ENCODE peak calls at places on chromosomes 1 and 21, in five cellular contexts. M is GM13976, Z is lower leg skin, A is glutamatergic neuron, N is suprapubic skin. W is an unnamed sample.

GRCh38 chr21:37423103-37423502 is 56.5 kb downstream of the DYRK1A start:
- DNase-seq in M (no peak), N (no peak), Z (no peak), A (no peak), W (no peak)

GRCh38 chr1:168752171-168752570 is 23.2 kb upstream of the DPT start:
- DNase-seq in N (no peak), Z (no peak), M (no peak), A (no peak), W (no peak)

GRCh38 chr1:15489052-15489736 is 13.3 kb downstream of the CELA2B start:
- DNase-seq in N (no peak), M (no peak), A (peak; percentile 85), Z (no peak), W (no peak)

GRCh38 chr1:6459850-6460265 is 6.1 kb downstream of the TNFRSF25 start:
- DNase-seq in N (no peak), Z (no peak), A (no peak), M (no peak), W (no peak)

GRCh38 chr1:12434174-12434573 is 183.8 kb downstream of the DHRS3 start:
- DNase-seq in N (no peak), A (no peak), M (no peak), Z (no peak), W (no peak)

GRCh38 chr21:15130751-15131150 is 66.0 kb upstream of the NRIP1 start:
- DNase-seq in N (no peak), M (no peak), A (no peak), Z (no peak), W (no peak)

GRCh38 chr1:229141701-229142377 is 129.1 kb upstream of the RAB4A start:
- DNase-seq in M (no peak), N (no peak), Z (no peak), A (no peak), W (no peak)

GRCh38 chr1:22751124-22751531 is 40.5 kb downstream of the EPHB2 start:
- DNase-seq in A (no peak), Z (no peak), N (no peak), M (no peak), W (no peak)

GRCh38 chr1:246114369-246114768 is 392.7 kb downstream of the SMYD3 start:
- DNase-seq in N (no peak), A (no peak), M (no peak), Z (no peak), W (no peak)

DNA sequence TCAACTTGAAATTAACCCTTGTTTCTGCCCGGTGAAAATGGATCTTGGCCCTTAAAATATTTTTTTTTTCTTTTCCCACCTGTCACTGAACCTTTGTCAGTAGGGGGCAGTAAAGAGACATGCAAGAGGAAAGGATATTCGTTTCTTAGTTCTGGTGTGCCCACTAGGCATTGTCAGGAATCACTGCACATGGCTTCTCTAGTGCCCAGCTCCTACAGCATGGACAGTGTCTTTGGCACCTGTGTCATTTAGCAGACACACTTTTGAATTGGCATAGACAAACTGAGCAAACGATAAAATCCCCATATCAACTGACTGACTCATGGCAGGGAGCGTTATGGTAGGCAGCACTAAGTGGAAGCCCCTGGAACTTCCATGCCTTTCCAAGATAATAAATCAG is 1048.1 kb downstream of the BRINP3 start:
- DNase-seq in M (peak; percentile 17), A (no peak), Z (no peak), N (no peak), W (no peak)
- TF ChIP-seq CTCF in M (peak; percentile 38), A (peak; percentile 83), Z (no peak), N (no peak), W (peak; percentile 72)

DNA sequence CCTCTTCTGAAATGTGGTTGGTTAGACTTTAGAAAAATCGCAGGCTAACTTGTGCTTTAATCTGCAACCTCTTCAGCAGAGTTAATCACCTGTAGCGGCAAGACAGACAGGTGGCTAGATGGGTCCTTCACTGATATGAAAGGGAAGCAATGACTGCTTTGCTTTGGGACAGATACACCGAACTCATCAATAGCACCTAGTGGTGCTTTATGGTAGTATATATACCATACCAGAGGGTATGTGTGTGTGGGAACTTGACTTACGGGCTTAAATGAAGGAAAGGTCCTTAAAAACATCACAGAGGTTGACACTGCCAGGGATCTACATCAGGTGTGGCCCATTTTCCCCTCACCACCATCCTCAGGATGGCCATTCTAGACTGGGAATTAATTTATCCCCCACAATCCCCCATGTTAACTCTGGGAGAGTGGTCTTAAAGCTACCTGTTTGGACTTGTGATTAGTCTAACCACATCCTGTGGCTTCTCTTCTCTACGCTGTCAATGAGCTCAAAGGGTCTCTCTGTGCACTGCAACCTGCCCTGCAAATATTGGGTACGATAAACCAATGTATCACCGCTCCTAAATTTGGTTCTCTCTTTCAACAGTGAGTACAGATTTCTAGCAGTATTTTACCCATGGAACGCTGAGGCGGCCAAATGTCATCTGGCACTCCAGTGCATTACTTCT is 162.7 kb downstream of the SIPA1L2 start:
- DNase-seq in A (no peak), Z (no peak), N (no peak), M (no peak), W (no peak)
- TF ChIP-seq CTCF in A (peak; percentile 37), Z (no peak), N (no peak), M (no peak), W (peak; percentile 54)

GRCh38 chr1:7962636-7963377 is 1.3 kb downstream of the PARK7 start:
- DNase-seq in A (no peak), Z (peak; percentile 65), M (no peak), N (no peak), W (no peak)

GRCh38 chr1:7960165-7960564 is 1.3 kb upstream of the PARK7 start:
- DNase-seq in M (no peak), Z (peak; percentile 32), A (no peak), N (no peak), W (no peak)

GRCh38 chr1:7962011-7962335 is 462 bp downstream of the PARK7 start:
- DNase-seq in Z (no peak), A (no peak), M (peak; percentile 56), N (no peak), W (no peak)

GRCh38 chr1:7960867-7961198 is 678 bp upstream of the PARK7 start:
- DNase-seq in Z (peak; percentile 9), N (no peak), A (no peak), M (no peak), W (no peak)

GRCh38 chr1:7961199-7962010 is at the start of gene PARK7:
- DNase-seq in A (peak; percentile 100), N (peak; percentile 100), Z (peak; percentile 100), M (peak; percentile 97), W (peak; percentile 100)
- TF ChIP-seq CTCF in A (no peak), N (peak; percentile 52), Z (peak; percentile 39), M (peak; percentile 36), W (peak; percentile 66)

GRCh38 chr1:243483084-243483845 is 227.4 kb downstream of the SDCCAG8 start:
- DNase-seq in Z (no peak), N (no peak), M (peak; percentile 65), A (peak; percentile 69), W (no peak)
- TF ChIP-seq CTCF in Z (no peak), N (no peak), M (no peak), A (no peak), W (peak; percentile 49)

W was measured in type B pancreatic cell.